ENCODE peak calls at places on chromosomes 6 and 20, in ten cellular contexts. One of them, this sample, is unnamed. For H3K9me2, H4K20me1 and H3K4me1, the result is how much of the 10 kb centered on the place peaks cover.

GRCh38 chr6:108203189-108204119 is 37.6 kb downstream of the NR2E1 start:
- DNase-seq in OCI-LY7: no peak
- DNase-seq in GM23248: no peak
- DNase-seq in GM23338: no peak
- DNase-seq in hepatocyte: no peak
- DNase-seq in HCT116: no peak
- DNase-seq in PC-3: no peak
- DNase-seq in MM.1S: no peak
- DNase-seq in Karpas-422: no peak
- DNase-seq in SK-N-SH: no peak
- DNase-seq in this sample: no peak

GRCh38 chr6:106446287-106446885 is 85.9 kb downstream of the CRYBG1 start:
- DNase-seq in OCI-LY7: peak
- DNase-seq in GM23248: peak
- DNase-seq in GM23338: peak
- DNase-seq in hepatocyte: no peak
- DNase-seq in HCT116: no peak
- DNase-seq in PC-3: peak
- DNase-seq in MM.1S: peak
- DNase-seq in Karpas-422: peak
- DNase-seq in SK-N-SH: peak
- DNase-seq in this sample: no peak

GRCh38 chr6:158058156-158058723 is 76.6 kb downstream of the SYNJ2 start:
- DNase-seq in OCI-LY7: no peak
- DNase-seq in GM23248: peak
- DNase-seq in GM23338: no peak
- DNase-seq in hepatocyte: no peak
- DNase-seq in HCT116: no peak
- DNase-seq in PC-3: no peak
- DNase-seq in MM.1S: no peak
- DNase-seq in Karpas-422: no peak
- DNase-seq in SK-N-SH: no peak
- DNase-seq in this sample: no peak

GRCh38 chr6:158487495-158487894 is 72.4 kb upstream of the TMEM181 start:
- DNase-seq in OCI-LY7: no peak
- DNase-seq in GM23248: peak
- DNase-seq in GM23338: no peak
- DNase-seq in hepatocyte: no peak
- DNase-seq in HCT116: no peak
- DNase-seq in PC-3: no peak
- DNase-seq in MM.1S: no peak
- DNase-seq in Karpas-422: no peak
- DNase-seq in SK-N-SH: no peak
- DNase-seq in this sample: no peak

GRCh38 chr6:47716207-47716606 is 17.8 kb downstream of the ADGRF4 start:
- DNase-seq in OCI-LY7: no peak
- DNase-seq in GM23248: no peak
- DNase-seq in GM23338: no peak
- DNase-seq in hepatocyte: no peak
- DNase-seq in HCT116: no peak
- DNase-seq in PC-3: no peak
- DNase-seq in MM.1S: no peak
- DNase-seq in Karpas-422: no peak
- DNase-seq in SK-N-SH: no peak
- DNase-seq in this sample: no peak

GRCh38 chr6:144162977-144163376 is 12.7 kb downstream of the STX11 start:
- DNase-seq in OCI-LY7: no peak
- DNase-seq in GM23248: no peak
- DNase-seq in GM23338: no peak
- DNase-seq in hepatocyte: no peak
- DNase-seq in HCT116: no peak
- DNase-seq in PC-3: no peak
- DNase-seq in MM.1S: no peak
- DNase-seq in Karpas-422: no peak
- DNase-seq in SK-N-SH: no peak
- DNase-seq in this sample: no peak

GRCh38 chr6:140071115-140071514 is 696.7 kb upstream of the CITED2 start:
- DNase-seq in OCI-LY7: no peak
- DNase-seq in GM23248: peak
- DNase-seq in GM23338: no peak
- DNase-seq in hepatocyte: peak
- DNase-seq in HCT116: no peak
- DNase-seq in PC-3: peak
- DNase-seq in MM.1S: no peak
- DNase-seq in Karpas-422: no peak
- DNase-seq in SK-N-SH: peak
- DNase-seq in this sample: peak

GRCh38 chr6:167856474-167856873 is 29.8 kb downstream of the AFDN start:
- DNase-seq in OCI-LY7: no peak
- DNase-seq in GM23248: no peak
- DNase-seq in GM23338: no peak
- DNase-seq in hepatocyte: no peak
- DNase-seq in HCT116: no peak
- DNase-seq in PC-3: no peak
- DNase-seq in MM.1S: no peak
- DNase-seq in Karpas-422: no peak
- DNase-seq in SK-N-SH: no peak
- DNase-seq in this sample: no peak

GRCh38 chr20:4709261-4710105 is 12.2 kb upstream of the PRND start:
- DNase-seq in OCI-LY7: no peak
- DNase-seq in GM23248: no peak
- DNase-seq in GM23338: no peak
- DNase-seq in hepatocyte: no peak
- DNase-seq in HCT116: no peak
- DNase-seq in PC-3: no peak
- DNase-seq in MM.1S: no peak
- DNase-seq in Karpas-422: no peak
- DNase-seq in SK-N-SH: no peak
- DNase-seq in this sample: no peak

GRCh38 chr20:4708036-4708435 is 13.7 kb upstream of the PRND start:
- DNase-seq in OCI-LY7: no peak
- DNase-seq in GM23248: no peak
- DNase-seq in GM23338: no peak
- DNase-seq in hepatocyte: no peak
- DNase-seq in HCT116: no peak
- DNase-seq in PC-3: no peak
- DNase-seq in MM.1S: no peak
- DNase-seq in Karpas-422: no peak
- DNase-seq in SK-N-SH: no peak
- DNase-seq in this sample: no peak

GRCh38 chr20:4711511-4711910 is 10.2 kb upstream of the PRND start:
- DNase-seq in OCI-LY7: no peak
- DNase-seq in GM23248: no peak
- DNase-seq in GM23338: no peak
- DNase-seq in hepatocyte: no peak
- DNase-seq in HCT116: no peak
- DNase-seq in PC-3: no peak
- DNase-seq in MM.1S: peak
- DNase-seq in Karpas-422: no peak
- DNase-seq in SK-N-SH: no peak
- DNase-seq in this sample: no peak

GRCh38 chr20:4710106-4710475 is 11.6 kb upstream of the PRND start:
- DNase-seq in OCI-LY7: no peak
- DNase-seq in GM23248: no peak
- DNase-seq in GM23338: no peak
- DNase-seq in hepatocyte: no peak
- DNase-seq in HCT116: no peak
- DNase-seq in PC-3: no peak
- DNase-seq in MM.1S: no peak
- DNase-seq in Karpas-422: no peak
- DNase-seq in SK-N-SH: no peak
- DNase-seq in this sample: no peak

DNA sequence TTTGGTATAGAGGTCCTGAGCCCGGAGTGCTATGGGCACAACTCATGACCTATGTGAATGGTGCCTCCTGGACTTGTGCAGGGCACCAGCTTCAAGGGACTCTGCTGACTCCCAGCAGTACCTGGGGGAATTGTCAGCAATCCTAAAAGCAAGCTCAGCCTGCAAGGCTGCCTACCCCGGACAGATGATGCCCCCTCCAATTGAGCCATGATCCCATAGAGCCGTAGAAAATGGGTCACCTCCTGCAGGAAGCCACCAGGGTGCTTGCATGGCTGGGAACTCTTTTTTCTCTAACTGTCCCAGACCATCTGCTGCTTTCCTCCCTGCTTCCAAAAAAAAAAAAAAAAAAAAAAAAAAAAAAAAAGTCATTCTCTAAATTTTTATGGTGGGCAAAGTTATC is 12.9 kb upstream of the PRND start:
- DNase-seq in OCI-LY7: no peak
- DNase-seq in GM23248: no peak
- DNase-seq in GM23338: no peak
- DNase-seq in hepatocyte: no peak
- DNase-seq in HCT116: no peak
- DNase-seq in PC-3: no peak
- DNase-seq in MM.1S: no peak
- DNase-seq in Karpas-422: no peak
- DNase-seq in SK-N-SH: no peak
- DNase-seq in this sample: no peak
- H3K9me2 ChIP-seq in OCI-LY7: under half
- H3K9me2 ChIP-seq in GM23248: under half
- H3K9me2 ChIP-seq in GM23338: under half
- H3K9me2 ChIP-seq in hepatocyte: under half
- H3K9me2 ChIP-seq in HCT116: under half
- H3K9me2 ChIP-seq in PC-3: under half
- H3K9me2 ChIP-seq in MM.1S: under half
- H3K9me2 ChIP-seq in Karpas-422: under half
- H3K9me2 ChIP-seq in SK-N-SH: under half
- H3K9me2 ChIP-seq in this sample: under half

DNA sequence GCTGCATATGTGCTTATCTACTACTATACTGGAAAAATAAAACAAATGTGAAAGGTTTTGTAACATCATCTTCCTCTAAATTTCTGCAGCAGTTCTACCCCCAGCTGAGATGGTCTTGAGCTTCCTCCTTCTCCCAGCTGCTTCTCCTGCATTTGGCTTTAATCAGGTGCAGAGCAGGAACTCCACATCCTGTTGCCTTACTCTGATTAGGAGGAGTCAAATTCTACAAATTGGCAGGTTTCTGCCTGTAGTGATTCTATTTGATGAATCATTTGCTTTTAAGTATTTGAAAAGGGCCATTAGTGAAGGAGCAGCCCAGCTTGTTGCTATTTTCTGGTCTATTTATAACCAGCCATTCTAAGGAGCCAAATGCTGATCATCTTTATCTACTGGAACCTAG is 224.5 kb downstream of the GMDS start:
- DNase-seq in OCI-LY7: no peak
- DNase-seq in GM23248: peak
- DNase-seq in GM23338: peak
- DNase-seq in hepatocyte: no peak
- DNase-seq in HCT116: no peak
- DNase-seq in PC-3: peak
- DNase-seq in MM.1S: no peak
- DNase-seq in Karpas-422: no peak
- DNase-seq in SK-N-SH: no peak
- DNase-seq in this sample: no peak
- H4K20me1 ChIP-seq in OCI-LY7: under half
- H4K20me1 ChIP-seq in GM23248: under half
- H4K20me1 ChIP-seq in GM23338: under half
- H4K20me1 ChIP-seq in hepatocyte: under half
- H4K20me1 ChIP-seq in HCT116: under half
- H4K20me1 ChIP-seq in PC-3: under half
- H4K20me1 ChIP-seq in MM.1S: under half
- H4K20me1 ChIP-seq in Karpas-422: under half
- H4K20me1 ChIP-seq in SK-N-SH: under half
- H4K20me1 ChIP-seq in this sample: under half

DNA sequence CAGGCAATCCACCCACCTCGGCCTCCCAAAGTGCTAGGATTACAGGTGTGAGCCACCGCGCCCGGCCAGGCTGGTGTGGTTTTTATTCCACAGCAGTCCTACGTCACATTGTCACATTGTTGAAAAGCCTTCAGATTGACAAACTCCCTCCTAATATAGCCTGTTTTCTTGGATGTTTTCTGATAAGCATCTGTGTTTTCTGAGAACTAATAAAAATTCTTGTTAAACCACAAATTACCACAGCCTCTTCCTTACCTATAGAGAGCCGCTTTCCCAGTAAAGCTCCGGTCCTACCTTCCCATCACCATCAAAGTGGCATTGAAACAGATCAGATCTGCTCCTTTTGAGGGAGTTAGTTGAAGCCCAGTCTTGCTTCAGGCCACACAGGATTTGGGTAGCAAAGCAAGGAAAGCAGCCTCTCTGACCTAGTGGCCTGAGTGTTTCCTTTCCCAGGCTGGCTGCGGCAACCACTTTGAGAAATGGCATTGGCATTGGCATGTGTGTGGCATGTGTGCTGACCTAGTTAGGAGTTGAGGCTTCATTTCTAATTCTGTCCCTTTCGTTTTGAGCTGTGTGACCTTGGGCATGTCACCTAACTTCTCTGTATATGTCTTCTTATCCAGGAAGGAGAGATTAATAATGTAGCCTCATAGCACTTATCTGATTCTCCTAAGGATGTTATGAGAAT is 1.7 kb upstream of the PKIG start:
- DNase-seq in OCI-LY7: no peak
- DNase-seq in GM23248: no peak
- DNase-seq in GM23338: no peak
- DNase-seq in hepatocyte: no peak
- DNase-seq in HCT116: no peak
- DNase-seq in PC-3: peak
- DNase-seq in MM.1S: no peak
- DNase-seq in Karpas-422: peak
- DNase-seq in SK-N-SH: no peak
- DNase-seq in this sample: no peak
- H3K4me1 ChIP-seq in OCI-LY7: half or more
- H3K4me1 ChIP-seq in GM23248: under half
- H3K4me1 ChIP-seq in GM23338: under half
- H3K4me1 ChIP-seq in hepatocyte: under half
- H3K4me1 ChIP-seq in HCT116: under half
- H3K4me1 ChIP-seq in PC-3: under half
- H3K4me1 ChIP-seq in MM.1S: under half
- H3K4me1 ChIP-seq in Karpas-422: half or more
- H3K4me1 ChIP-seq in SK-N-SH: under half
- H3K4me1 ChIP-seq in this sample: under half

GRCh38 chr20:1995531-1996310 is 1.9 kb upstream of the PDYN start:
- DNase-seq in OCI-LY7: no peak
- DNase-seq in GM23248: no peak
- DNase-seq in GM23338: no peak
- DNase-seq in hepatocyte: no peak
- DNase-seq in HCT116: no peak
- DNase-seq in PC-3: no peak
- DNase-seq in MM.1S: no peak
- DNase-seq in Karpas-422: no peak
- DNase-seq in SK-N-SH: no peak
- DNase-seq in this sample: no peak

GRCh38 chr20:1993986-1994385 is at the start of gene PDYN:
- DNase-seq in OCI-LY7: no peak
- DNase-seq in GM23248: no peak
- DNase-seq in GM23338: no peak
- DNase-seq in hepatocyte: no peak
- DNase-seq in HCT116: no peak
- DNase-seq in PC-3: no peak
- DNase-seq in MM.1S: no peak
- DNase-seq in Karpas-422: no peak
- DNase-seq in SK-N-SH: no peak
- DNase-seq in this sample: no peak

GRCh38 chr20:1997483-1998192 is 3.8 kb upstream of the PDYN start:
- DNase-seq in OCI-LY7: no peak
- DNase-seq in GM23248: no peak
- DNase-seq in GM23338: no peak
- DNase-seq in hepatocyte: no peak
- DNase-seq in HCT116: no peak
- DNase-seq in PC-3: no peak
- DNase-seq in MM.1S: no peak
- DNase-seq in Karpas-422: no peak
- DNase-seq in SK-N-SH: no peak
- DNase-seq in this sample: no peak

GRCh38 chr20:1992359-1992758 is 1.5 kb downstream of the PDYN start:
- DNase-seq in OCI-LY7: no peak
- DNase-seq in GM23248: no peak
- DNase-seq in GM23338: no peak
- DNase-seq in hepatocyte: no peak
- DNase-seq in HCT116: no peak
- DNase-seq in PC-3: no peak
- DNase-seq in MM.1S: no peak
- DNase-seq in Karpas-422: no peak
- DNase-seq in SK-N-SH: no peak
- DNase-seq in this sample: no peak

GRCh38 chr20:1994627-1995026 is 769 bp upstream of the PDYN start:
- DNase-seq in OCI-LY7: no peak
- DNase-seq in GM23248: peak
- DNase-seq in GM23338: no peak
- DNase-seq in hepatocyte: no peak
- DNase-seq in HCT116: no peak
- DNase-seq in PC-3: no peak
- DNase-seq in MM.1S: no peak
- DNase-seq in Karpas-422: no peak
- DNase-seq in SK-N-SH: no peak
- DNase-seq in this sample: no peak
- H3K9me2 ChIP-seq in OCI-LY7: under half
- H3K9me2 ChIP-seq in GM23248: under half
- H3K9me2 ChIP-seq in GM23338: under half
- H3K9me2 ChIP-seq in hepatocyte: under half
- H3K9me2 ChIP-seq in HCT116: under half
- H3K9me2 ChIP-seq in PC-3: under half
- H3K9me2 ChIP-seq in MM.1S: under half
- H3K9me2 ChIP-seq in Karpas-422: under half
- H3K9me2 ChIP-seq in SK-N-SH: under half
- H3K9me2 ChIP-seq in this sample: under half